ENCODE peak calls at places on chromosomes 6 and 20, in ten cellular contexts. Z is HL-60; X is amniotic stem cell; V is cardiac fibroblast; A is activated naive CD8-positive, alpha-beta T cell treated with anti-CD3 and anti-CD28 coated beads for 36 hours; I is T-helper 1 cell; K is activated T-cell treated with anti-CD3 and anti-CD28 coated beads for 48 hours; B is NCI-H748 treated with DMSO at 0.1 percent for 48 hours; L is upper lobe of right lung; J is naive thymus-derived CD4-positive, alpha-beta T cell. O is an unnamed sample.

GRCh38 chr6:166598441-166599138 is 12.1 kb upstream of the RAMACL start:
- DNase-seq in I (no peak), K (no peak), X (peak; percentile 83), A (no peak), L (no peak), Z (no peak), J (no peak), B (no peak), V (peak; percentile 96), O (no peak)

GRCh38 chr6:17519120-17519519 is 81.0 kb upstream of the FAM8A1 start:
- DNase-seq in Z (no peak), J (no peak), L (no peak), B (no peak), I (no peak), X (no peak), K (no peak), A (no peak), V (peak; percentile 6), O (no peak)

GRCh38 chr6:72621243-72622093 is at the start of gene KCNQ5:
- DNase-seq in I (peak; percentile 34), Z (peak; percentile 42), X (no peak), A (peak; percentile 36), L (no peak), K (peak; percentile 21), V (peak; percentile 15), J (peak; percentile 23), B (peak; percentile 19), O (no peak)

GRCh38 chr20:54132612-54133433 is 41.0 kb downstream of the CYP24A1 start:
- DNase-seq in X (peak; percentile 86), L (no peak), V (peak; percentile 97), J (no peak), A (no peak), Z (no peak), B (no peak), K (no peak), I (no peak), O (no peak)

GRCh38 chr6:156857573-156857972 is 80.4 kb downstream of the ARID1B start:
- DNase-seq in L (no peak), Z (no peak), A (peak; percentile 36), J (no peak), V (peak; percentile 39), B (no peak), X (no peak), I (peak; percentile 66), K (no peak), O (no peak)

GRCh38 chr20:31607640-31608255 is 2.7 kb downstream of the ID1 start:
- DNase-seq in V (peak; percentile 54), K (no peak), B (no peak), J (no peak), L (no peak), X (no peak), I (no peak), A (no peak), Z (no peak), O (no peak)

GRCh38 chr6:36817176-36817817 is 21.9 kb downstream of the CPNE5 start:
- DNase-seq in A (no peak), Z (no peak), V (no peak), B (no peak), I (no peak), K (no peak), L (no peak), J (no peak), X (no peak), O (no peak)

GRCh38 chr6:140480852-140481251 is 1106.4 kb upstream of the CITED2 start:
- DNase-seq in I (no peak), Z (peak; percentile 17), K (no peak), V (peak; percentile 72), A (no peak), X (no peak), L (no peak), B (no peak), J (no peak), O (no peak)

GRCh38 chr20:17834804-17835203 is 133.8 kb downstream of the SNX5 start:
- DNase-seq in V (peak; percentile 32), J (no peak), L (no peak), B (no peak), Z (no peak), A (no peak), I (no peak), X (no peak), K (no peak), O (no peak)

GRCh38 chr6:34425132-34425497 is 754 bp downstream of the RPS10 start:
- DNase-seq in I (no peak), A (no peak), K (no peak), J (no peak), Z (no peak), L (no peak), V (peak; percentile 18), X (no peak), B (no peak), O (no peak)

GRCh38 chr20:9689041-9689440 is 149.8 kb downstream of the PAK5 start:
- DNase-seq in X (no peak), K (no peak), V (no peak), A (no peak), I (no peak), B (peak; percentile 73), L (no peak), J (no peak), Z (no peak), O (no peak)

GRCh38 chr20:20549267-20549612 is 163.2 kb downstream of the RALGAPA2 start:
- DNase-seq in X (no peak), B (peak; percentile 78), Z (no peak), V (no peak), L (no peak), K (no peak), I (no peak), J (no peak), A (no peak), O (no peak)

GRCh38 chr20:57391439-57392129 is 388 bp downstream of the RBM38 start:
- DNase-seq in K (no peak), A (peak; percentile 49), L (peak; percentile 71), J (peak; percentile 29), I (peak; percentile 41), X (no peak), Z (no peak), B (no peak), V (peak; percentile 15), O (no peak)

GRCh38 chr6:152296648-152297376 is 340.4 kb downstream of the SYNE1 start:
- DNase-seq in J (no peak), V (no peak), A (no peak), K (no peak), B (no peak), X (no peak), Z (no peak), L (no peak), I (no peak), O (no peak)

GRCh38 chr20:59598625-59599310 is 5.6 kb upstream of the PHACTR3 start:
- DNase-seq in Z (peak; percentile 26), L (no peak), I (peak; percentile 19), B (peak; percentile 21), X (no peak), J (no peak), V (peak; percentile 7), K (peak; percentile 21), A (peak; percentile 23), O (no peak)

GRCh38 chr6:5486214-5486613 is 224.9 kb downstream of the FARS2 start:
- DNase-seq in J (no peak), A (no peak), B (no peak), K (no peak), V (no peak), I (no peak), Z (no peak), L (no peak), X (no peak), O (no peak)

GRCh38 chr6:97669191-97669651 is 386.2 kb upstream of the MMS22L start:
- DNase-seq in B (peak; percentile 29), L (no peak), Z (no peak), X (no peak), I (peak; percentile 18), K (peak; percentile 12), V (no peak), A (peak; percentile 14), J (no peak), O (no peak)

GRCh38 chr6:111566222-111566717 is 39.4 kb downstream of the TRAF3IP2 start:
- DNase-seq in B (peak; percentile 61), A (no peak), X (no peak), J (no peak), K (no peak), L (no peak), V (no peak), I (no peak), Z (no peak), O (no peak)

GRCh38 chr6:75493400-75494064 is at the start of gene FILIP1:
- DNase-seq in I (no peak), V (peak; percentile 82), X (no peak), K (no peak), L (no peak), B (no peak), A (no peak), J (no peak), Z (no peak), O (peak; percentile 81)

GRCh38 chr20:58603656-58604184 is 47.4 kb upstream of the STX16 start:
- DNase-seq in I (no peak), B (no peak), L (no peak), A (no peak), K (no peak), V (no peak), J (no peak), Z (no peak), X (peak; percentile 6), O (no peak)

GRCh38 chr6:93008385-93008784 is 411.0 kb downstream of the EPHA7 start:
- DNase-seq in V (no peak), I (no peak), B (no peak), L (no peak), Z (no peak), J (no peak), X (no peak), A (no peak), K (no peak), O (no peak)